ENCODE peak calls at places on chromosomes 13 and 19, in nine cellular contexts. H is heart right ventricle, X is AG04450, S is GM23338, T is breast epithelium, A is lower lobe of right lung, J is fibroblast of lung, P is dorsolateral prefrontal cortex, L is psoas muscle. N is an unnamed sample.

GRCh38 chr19:42423462-42424344 is 3.5 kb downstream of the LIPE start:
- DNase-seq in S (peak), H (peak), T (peak), X (peak), J (peak), P (peak), L (peak), A (peak), N (peak)

GRCh38 chr13:46721054-46721453 is 75.9 kb downstream of the ESD start:
- DNase-seq in S (peak), A (no peak), P (no peak), X (peak), L (peak), T (no peak), J (peak), H (no peak), N (peak)

GRCh38 chr19:43464089-43464775 is 1.2 kb downstream of the LYPD3 start:
- DNase-seq in X (no peak), L (peak), S (no peak), P (peak), T (peak), H (peak), J (no peak), A (peak), N (peak)

GRCh38 chr19:7658219-7658686 is 10.6 kb upstream of the RETN start:
- DNase-seq in P (no peak), X (no peak), S (peak), A (no peak), L (no peak), T (no peak), H (no peak), J (no peak), N (peak)

GRCh38 chr19:29562299-29563297 is 36.8 kb downstream of the VSTM2B start:
- DNase-seq in H (no peak), L (no peak), T (no peak), S (no peak), X (no peak), A (no peak), P (no peak), J (no peak), N (no peak)

GRCh38 chr13:89733686-89734085 is 1613.8 kb upstream of the MIR17HG start:
- DNase-seq in A (no peak), J (no peak), S (no peak), H (no peak), L (no peak), X (no peak), T (no peak), P (no peak), N (no peak)

GRCh38 chr19:51187395-51188226 is 37.3 kb upstream of the CD33 start:
- DNase-seq in H (no peak), S (no peak), J (no peak), A (no peak), P (no peak), T (no peak), L (no peak), X (no peak), N (no peak)

GRCh38 chr13:46469064-46469463 is 82.0 kb upstream of the RUBCNL start:
- DNase-seq in P (no peak), H (no peak), L (no peak), J (peak), X (no peak), A (no peak), S (no peak), T (no peak), N (no peak)

GRCh38 chr13:112113851-112114250 is 46.9 kb downstream of the SOX1 start:
- DNase-seq in H (no peak), T (no peak), L (no peak), J (no peak), S (no peak), X (no peak), P (no peak), A (no peak), N (no peak)

GRCh38 chr19:10748195-10748923 is 30.5 kb downstream of the DNM2 start:
- DNase-seq in H (no peak), P (no peak), J (no peak), X (no peak), S (no peak), A (no peak), L (no peak), T (no peak), N (no peak)

GRCh38 chr19:10089801-10090375 is 3.8 kb downstream of the SHFL start:
- DNase-seq in S (no peak), T (no peak), L (no peak), A (no peak), H (no peak), J (no peak), P (no peak), X (no peak), N (no peak)

GRCh38 chr13:88217372-88217771 is 546.2 kb downstream of the SLITRK5 start:
- DNase-seq in P (no peak), L (no peak), X (no peak), A (no peak), S (no peak), J (peak), H (no peak), T (no peak), N (no peak)

GRCh38 chr13:51475727-51476521 is 23.1 kb upstream of the INTS6 start:
- DNase-seq in H (no peak), P (no peak), T (no peak), J (peak), S (no peak), L (no peak), A (no peak), X (no peak), N (no peak)

GRCh38 chr13:91112191-91112579 is 235.3 kb upstream of the MIR17HG start:
- DNase-seq in J (no peak), L (no peak), A (no peak), X (no peak), H (no peak), T (no peak), P (no peak), S (no peak), N (no peak)

GRCh38 chr19:46040952-46041500 is at the start of gene IGFL4:
- DNase-seq in J (peak), S (no peak), L (no peak), T (no peak), H (no peak), X (no peak), A (no peak), P (no peak), N (no peak)

GRCh38 chr13:24511019-24511823 is 1.4 kb downstream of the PARP4 start:
- DNase-seq in P (no peak), X (peak), T (peak), J (peak), A (no peak), H (no peak), S (peak), L (no peak), N (peak)

GRCh38 chr13:45367995-45368394 is 27.0 kb upstream of the TPT1 start:
- DNase-seq in L (no peak), T (no peak), J (no peak), A (no peak), S (no peak), X (no peak), H (no peak), P (no peak), N (no peak)

GRCh38 chr13:46202956-46203355 is 8.8 kb upstream of the LRRC63 start:
- DNase-seq in S (no peak), J (no peak), P (no peak), A (no peak), L (no peak), T (no peak), X (no peak), H (no peak), N (no peak)

GRCh38 chr13:23736541-23736940 is 152.7 kb downstream of the MIPEP start:
- DNase-seq in P (no peak), A (no peak), S (no peak), J (no peak), T (no peak), L (no peak), H (no peak), X (no peak), N (no peak)

GRCh38 chr13:98299243-98299953 is 122.3 kb upstream of the RNF113B start:
- DNase-seq in L (no peak), T (no peak), A (no peak), H (no peak), S (no peak), J (peak), X (no peak), P (no peak), N (no peak)

GRCh38 chr19:49106648-49107135 is 7.5 kb upstream of the LIN7B start:
- DNase-seq in P (peak), H (peak), S (peak), T (no peak), X (no peak), L (peak), J (peak), A (peak), N (peak)

GRCh38 chr19:23802290-23802689 is 43.6 kb upstream of the ZNF681 start:
- DNase-seq in X (no peak), J (no peak), H (no peak), L (no peak), P (no peak), A (no peak), S (no peak), T (no peak), N (peak)
- H3K27ac ChIP-seq in X (no peak), J (no peak), H (no peak), L (no peak), P (no peak), A (no peak), S (no peak), T (no peak), N (peak)

GRCh38 chr13:114055766-114056165 is 76.7 kb downstream of the RASA3 start:
- DNase-seq in L (no peak), J (no peak), P (no peak), X (no peak), S (no peak), H (no peak), T (no peak), A (no peak), N (no peak)
- H3K27ac ChIP-seq in L (no peak), J (no peak), P (no peak), X (no peak), S (no peak), H (no peak), T (no peak), A (no peak), N (no peak)

GRCh38 chr19:47049307-47049700 is 880 bp upstream of the TMEM160 start:
- DNase-seq in X (no peak), L (no peak), H (no peak), J (peak), A (no peak), T (no peak), P (no peak), S (peak), N (no peak)

GRCh38 chr19:47045867-47046470 is 2.5 kb downstream of the TMEM160 start:
- DNase-seq in H (no peak), J (no peak), X (no peak), S (no peak), T (no peak), A (no peak), P (no peak), L (no peak), N (no peak)

GRCh38 chr19:47047931-47048399 is 459 bp downstream of the TMEM160 start:
- DNase-seq in P (peak), J (peak), H (peak), A (peak), T (peak), X (peak), L (peak), S (peak), N (peak)

GRCh38 chr19:47044946-47045866 is 3.2 kb downstream of the TMEM160 start:
- DNase-seq in S (no peak), J (no peak), T (no peak), A (no peak), P (no peak), L (no peak), X (no peak), H (no peak), N (no peak)

DNA sequence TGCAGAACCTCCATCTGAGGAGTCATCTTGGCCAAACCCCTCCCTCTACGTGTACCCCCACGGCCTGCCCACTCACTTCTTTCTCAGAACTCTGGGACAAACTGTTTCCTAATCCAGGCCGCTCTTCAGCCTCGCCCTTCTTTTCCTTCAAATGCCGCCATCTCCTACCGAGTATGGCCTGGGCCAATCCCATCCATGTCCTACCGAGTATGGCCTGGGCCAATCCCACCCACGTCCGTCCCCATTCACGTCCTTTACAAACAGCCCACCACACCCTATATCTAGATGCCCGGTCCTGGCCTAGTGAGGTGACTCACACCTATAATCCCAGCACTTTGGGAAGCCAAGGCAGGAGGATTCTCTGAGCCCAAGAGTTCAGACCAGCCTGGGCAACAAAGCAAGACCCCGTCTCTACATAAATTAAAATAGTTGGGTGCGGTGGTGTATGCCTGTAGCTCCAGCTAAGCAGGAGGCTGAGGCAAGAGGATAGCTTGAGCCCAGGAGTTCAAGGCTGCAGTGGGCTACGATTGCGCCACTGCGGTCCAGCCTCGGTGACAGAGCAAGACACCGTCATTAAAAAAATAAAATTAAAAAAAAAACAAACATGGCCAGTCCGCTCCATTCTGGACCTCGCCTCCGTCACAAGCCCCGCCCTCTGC is 1.0 kb downstream of the TMEM160 start:
- DNase-seq in H (no peak), L (no peak), P (no peak), X (no peak), S (no peak), T (no peak), J (no peak), A (no peak), N (no peak)
- H3K27ac ChIP-seq in H (no peak), L (no peak), P (peak), X (no peak), S (peak), T (no peak), J (no peak), A (no peak), N (no peak)

GRCh38 chr19:13398780-13399726 is 107.2 kb downstream of the CACNA1A start:
- DNase-seq in T (no peak), H (peak), S (no peak), J (peak), P (no peak), A (no peak), X (peak), L (no peak), N (no peak)
- H3K27ac ChIP-seq in T (no peak), H (no peak), S (peak), J (peak), P (peak), A (no peak), X (peak), L (no peak), N (no peak)

GRCh38 chr13:39037410-39037879 is 444 bp downstream of the PROSER1 start:
- DNase-seq in H (no peak), S (no peak), T (peak), A (no peak), J (no peak), L (no peak), X (no peak), P (peak), N (peak)

GRCh38 chr13:39035204-39035603 is 2.7 kb downstream of the PROSER1 start:
- DNase-seq in L (no peak), T (no peak), H (no peak), J (no peak), A (no peak), X (no peak), S (peak), P (no peak), N (no peak)

GRCh38 chr13:39034085-39034484 is 3.8 kb downstream of the PROSER1 start:
- DNase-seq in L (no peak), X (no peak), A (no peak), J (no peak), S (no peak), T (no peak), H (no peak), P (no peak), N (no peak)

GRCh38 chr13:39036212-39036611 is 1.7 kb downstream of the PROSER1 start:
- DNase-seq in L (no peak), J (peak), P (no peak), S (peak), T (no peak), A (no peak), X (no peak), H (no peak), N (peak)

DNA sequence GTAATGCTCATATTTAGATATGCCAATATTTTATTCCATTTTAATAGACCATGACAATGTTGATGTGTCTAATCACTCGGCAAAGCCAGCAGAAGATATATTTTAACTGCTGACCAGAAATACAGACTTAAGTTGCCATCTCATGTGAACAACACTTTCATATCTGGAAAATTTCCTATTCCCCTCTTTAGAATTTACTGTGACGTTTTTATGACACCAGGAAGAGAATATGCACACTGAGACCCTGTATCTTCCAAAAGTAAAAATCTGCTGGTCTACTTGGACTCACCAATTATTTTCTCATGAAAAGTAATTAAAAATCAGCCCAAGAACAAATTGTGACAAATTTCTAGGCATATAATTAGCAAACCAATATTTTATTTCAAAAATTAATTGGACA is 2.1 kb downstream of the PROSER1 start:
- DNase-seq in L (no peak), P (no peak), X (no peak), S (no peak), H (no peak), J (no peak), A (no peak), T (no peak), N (no peak)
- H3K27ac ChIP-seq in L (no peak), P (no peak), X (no peak), S (no peak), H (no peak), J (no peak), A (no peak), T (no peak), N (peak)

DNA sequence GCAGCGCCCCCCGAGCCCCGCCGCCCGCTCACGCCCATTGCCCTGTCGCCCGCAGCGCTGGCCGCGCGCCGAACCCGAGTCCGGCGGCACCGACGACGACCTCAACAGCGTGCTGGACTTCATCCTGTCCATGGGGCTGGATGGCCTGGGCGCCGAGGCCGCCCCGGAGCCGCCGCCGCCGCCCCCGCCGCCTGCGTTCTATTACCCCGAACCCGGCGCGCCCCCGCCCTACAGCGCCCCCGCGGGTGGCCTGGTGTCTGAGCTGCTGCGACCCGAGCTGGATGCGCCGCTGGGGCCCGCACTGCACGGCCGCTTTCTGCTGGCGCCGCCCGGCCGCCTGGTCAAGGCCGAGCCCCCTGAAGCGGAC is 518 bp downstream of the KLF2 start:
- DNase-seq in P (no peak), S (peak), T (no peak), X (no peak), J (no peak), A (peak), L (peak), H (peak), N (peak)
- H3K27ac ChIP-seq in P (peak), S (no peak), T (peak), X (no peak), J (peak), A (peak), L (peak), H (peak), N (peak)

DNA sequence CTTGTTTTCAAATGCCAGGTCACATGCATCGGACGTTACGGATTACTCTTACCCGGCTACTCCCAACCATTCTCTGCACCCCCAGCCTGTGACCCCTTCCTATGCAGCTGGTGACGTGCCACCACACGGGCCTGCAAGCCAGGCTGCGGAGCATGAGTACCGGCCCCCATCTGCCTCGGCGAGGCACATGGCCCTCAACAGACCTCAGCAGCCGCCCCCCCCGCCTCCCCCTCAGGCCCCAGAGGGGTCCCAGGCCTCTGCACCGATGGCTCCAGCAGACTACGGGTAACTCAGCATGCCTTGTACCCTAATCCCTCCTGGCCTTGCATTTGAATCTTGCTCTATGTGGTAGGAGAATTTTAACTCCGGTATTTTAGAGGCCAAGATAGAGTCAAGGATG is 79.5 kb downstream of the GPR12 start:
- DNase-seq in L (no peak), T (no peak), P (no peak), X (no peak), A (no peak), S (no peak), H (no peak), J (no peak), N (no peak)
- H3K27ac ChIP-seq in L (no peak), T (no peak), P (peak), X (no peak), A (no peak), S (no peak), H (no peak), J (no peak), N (no peak)